ENCODE peak calls at places on chromosomes 11 and 22, in nine cellular contexts. G is K562, L is right lobe of liver, M is lower lobe of right lung, T is H9, Y is pancreas, X is IMR-90, W is left lung, J is ascending aorta. Q is an unnamed sample.

GRCh38 chr11:102479733-102480132 is 27.2 kb upstream of the TMEM123 start:
- DNase-seq in G (no peak), L (no peak), M (no peak), T (no peak), Y (no peak), X (no peak), W (no peak), J (no peak), Q (no peak)

GRCh38 chr11:126113515-126113957 is 50.9 kb upstream of the CDON start:
- DNase-seq in G (peak; percentile 11), L (peak; percentile 87), M (peak; percentile 88), T (no peak), Y (peak; percentile 93), X (peak; percentile 96), W (peak; percentile 87), J (peak; percentile 97), Q (peak; percentile 68)

GRCh38 chr22:40043086-40043485 is 48.3 kb downstream of the FAM83F start:
- DNase-seq in G (no peak), L (peak; percentile 38), M (no peak), T (no peak), Y (no peak), X (no peak), W (no peak), J (peak; percentile 69), Q (no peak)

GRCh38 chr11:73414977-73415492 is 38.8 kb downstream of the RELT start:
- DNase-seq in G (no peak), L (no peak), M (no peak), T (no peak), Y (no peak), X (peak; percentile 79), W (no peak), J (no peak), Q (no peak)

GRCh38 chr11:69540118-69541000 is 58.9 kb downstream of the LINC01488 start:
- DNase-seq in G (no peak), L (no peak), M (peak; percentile 69), T (peak; percentile 62), Y (peak; percentile 57), X (no peak), W (peak; percentile 80), J (peak; percentile 90), Q (peak; percentile 37)

GRCh38 chr11:111694851-111695250 is 71.3 kb downstream of the PPP2R1B start:
- DNase-seq in G (peak; percentile 61), L (no peak), M (no peak), T (no peak), Y (no peak), X (peak; percentile 99), W (no peak), J (no peak), Q (no peak)

GRCh38 chr11:499201-500076 is 7.6 kb downstream of the RNH1 start:
- DNase-seq in G (no peak), L (no peak), M (peak; percentile 45), T (peak; percentile 22), Y (peak; percentile 75), X (no peak), W (peak; percentile 73), J (peak; percentile 58), Q (no peak)

GRCh38 chr11:129268371-129268770 is 76.2 kb upstream of the ARHGAP32 start:
- DNase-seq in G (no peak), L (no peak), M (no peak), T (no peak), Y (no peak), X (no peak), W (no peak), J (no peak), Q (no peak)

GRCh38 chr11:64726211-64726641 is 3.2 kb upstream of the NRXN2 start:
- DNase-seq in G (no peak), L (no peak), M (no peak), T (peak; percentile 53), Y (no peak), X (no peak), W (no peak), J (no peak), Q (no peak)

GRCh38 chr22:44409211-44409648 is 88.8 kb downstream of the RTL6 start:
- DNase-seq in G (no peak), L (no peak), M (peak; percentile 28), T (no peak), Y (no peak), X (no peak), W (peak; percentile 51), J (peak; percentile 30), Q (no peak)

GRCh38 chr22:31096637-31097274 is 10.6 kb downstream of the SELENOM start:
- DNase-seq in G (no peak), L (no peak), M (no peak), T (peak; percentile 70), Y (peak; percentile 71), X (no peak), W (no peak), J (no peak), Q (no peak)

GRCh38 chr11:86722041-86722440 is 49.6 kb upstream of the ME3 start:
- DNase-seq in G (no peak), L (no peak), M (no peak), T (no peak), Y (no peak), X (peak; percentile 62), W (no peak), J (no peak), Q (no peak)

GRCh38 chr11:11313902-11314692 is 39.0 kb downstream of the CSNK2A3 start:
- DNase-seq in G (no peak), L (peak; percentile 42), M (no peak), T (no peak), Y (no peak), X (no peak), W (no peak), J (peak; percentile 67), Q (no peak)

GRCh38 chr11:62190011-62190410 is at the start of gene SCGB1D1:
- DNase-seq in G (no peak), L (no peak), M (no peak), T (no peak), Y (no peak), X (no peak), W (no peak), J (no peak), Q (no peak)

GRCh38 chr11:62195945-62196344 is 5.9 kb downstream of the SCGB1D1 start:
- DNase-seq in G (peak; percentile 34), L (no peak), M (no peak), T (no peak), Y (no peak), X (no peak), W (no peak), J (no peak), Q (no peak)

GRCh38 chr11:62193954-62194353 is 3.9 kb downstream of the SCGB1D1 start:
- DNase-seq in G (peak; percentile 13), L (no peak), M (no peak), T (peak; percentile 64), Y (no peak), X (no peak), W (no peak), J (no peak), Q (peak; percentile 52)
- H3K27me3 ChIP-seq in G (peaks cover 21% of the 10 kb centered on the region), L (no peaks in the 10 kb centered on the region), M (peaks cover 29% of the 10 kb centered on the region), T (no peaks in the 10 kb centered on the region), Y (no peaks in the 10 kb centered on the region), X (peaks cover 20% of the 10 kb centered on the region), W (peaks cover 49% of the 10 kb centered on the region), J (no peaks in the 10 kb centered on the region), Q (peaks cover 5% of the 10 kb centered on the region)

DNA sequence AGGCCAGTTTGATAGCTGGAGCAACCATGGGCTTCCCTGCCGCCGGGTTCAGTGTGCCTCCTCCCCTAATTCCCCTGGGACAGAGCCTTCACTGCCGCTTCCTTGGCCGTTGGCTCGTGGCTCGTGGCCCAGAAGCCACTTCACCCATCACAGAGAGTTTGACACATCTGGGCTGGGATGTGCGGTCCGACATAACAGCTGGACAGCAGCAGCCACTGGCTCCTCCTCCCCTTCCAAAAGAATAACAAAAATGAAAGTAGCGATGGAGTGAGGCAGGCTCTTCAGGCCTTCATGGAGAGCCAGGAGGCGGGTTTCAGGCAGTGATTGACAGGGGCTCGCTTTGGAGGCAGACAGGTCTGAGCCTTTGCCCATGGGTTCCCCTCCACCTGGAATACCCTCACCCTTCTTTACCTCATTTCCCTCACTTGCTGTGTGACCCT is 8.2 kb downstream of the CREB3L1 start:
- DNase-seq in G (no peak), L (no peak), M (no peak), T (no peak), Y (no peak), X (peak; percentile 75), W (no peak), J (no peak), Q (no peak)
- H3K4me1 ChIP-seq in G (peaks cover 19% of the 10 kb centered on the region), L (no peaks in the 10 kb centered on the region), M (peaks cover 37% of the 10 kb centered on the region), T (peaks cover 8% of the 10 kb centered on the region), Y (no peaks in the 10 kb centered on the region), X (peaks cover 35% of the 10 kb centered on the region), W (peaks cover 31% of the 10 kb centered on the region), J (no peaks in the 10 kb centered on the region), Q (peaks cover 34% of the 10 kb centered on the region)

GRCh38 chr11:94876645-94877445 is 96.5 kb downstream of the CWC15 start:
- DNase-seq in G (peak; percentile 85), L (peak; percentile 61), M (peak; percentile 72), T (no peak), Y (no peak), X (peak; percentile 98), W (peak; percentile 81), J (peak; percentile 90), Q (peak; percentile 25)
- TF ChIP-seq CTCF in G (peak; percentile 29), L (peak; percentile 6), M (peak; percentile 35), T (no peak), Y (no peak), X (peak; percentile 52), W (no peak), J (no peak), Q (no peak)

DNA sequence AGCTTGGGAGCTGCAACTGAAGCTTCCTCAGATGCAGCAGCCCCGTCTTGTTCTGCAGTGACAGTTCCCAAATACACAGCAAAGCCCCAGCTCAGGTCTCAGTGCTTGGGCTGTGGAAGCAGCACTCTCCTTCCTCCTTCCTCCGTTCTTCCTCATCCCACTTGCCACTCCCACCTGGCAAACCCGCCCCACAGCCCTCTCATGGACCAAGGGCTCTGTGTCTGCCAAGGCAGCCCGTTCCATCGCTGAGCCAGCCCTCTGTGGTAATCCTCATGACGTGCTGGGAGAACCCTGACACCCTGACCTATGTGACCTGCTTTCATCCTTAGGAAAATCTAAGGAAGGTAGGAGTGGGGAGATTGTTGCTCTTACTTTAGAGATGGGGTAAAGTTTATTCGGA is 157.0 kb downstream of the DSCAML1 start:
- DNase-seq in G (no peak), L (no peak), M (no peak), T (no peak), Y (no peak), X (no peak), W (peak; percentile 59), J (no peak), Q (no peak)
- H3K27me3 ChIP-seq in G (peaks cover 19% of the 10 kb centered on the region), L (no peaks in the 10 kb centered on the region), M (no peaks in the 10 kb centered on the region), T (no peaks in the 10 kb centered on the region), Y (no peaks in the 10 kb centered on the region), X (peaks cover 13% of the 10 kb centered on the region), W (peaks cover 7% of the 10 kb centered on the region), J (no peaks in the 10 kb centered on the region), Q (peaks cover 5% of the 10 kb centered on the region)